ENCODE peak calls at places on chromosomes 1 and 21, in four cellular contexts. K is AG10803, G is astrocyte of the cerebellum, Z is astrocyte of the spinal cord. V is an unnamed sample.

GRCh38 chr1:77375541-77375940 is 93.7 kb downstream of the AK5 start:
- DNase-seq in K (no peak), G (no peak), Z (no peak), V (no peak)

GRCh38 chr1:65066766-65067490 is 81.1 kb upstream of the AK4 start:
- DNase-seq in K (peak; percentile 88), G (no peak), Z (peak; percentile 49), V (peak; percentile 88)

GRCh38 chr21:44866780-44867179 is 6.7 kb downstream of the PTTG1IP start:
- DNase-seq in K (no peak), G (peak; percentile 76), Z (peak; percentile 84), V (peak; percentile 73)

GRCh38 chr1:30877205-30877912 is 31.2 kb downstream of the SDC3 start:
- DNase-seq in K (peak; percentile 93), G (no peak), Z (peak; percentile 64), V (peak; percentile 94)

GRCh38 chr1:36342426-36343185 is 19.2 kb upstream of the EVA1B start:
- DNase-seq in K (peak; percentile 75), G (no peak), Z (peak; percentile 50), V (peak; percentile 79)

GRCh38 chr1:243396876-243397275 is 141.0 kb downstream of the SDCCAG8 start:
- DNase-seq in K (no peak), G (no peak), Z (no peak), V (no peak)

GRCh38 chr1:203028067-203028783 is 1.9 kb downstream of the PPFIA4 start:
- DNase-seq in K (no peak), G (no peak), Z (no peak), V (no peak)

GRCh38 chr1:192516776-192517297 is 58.7 kb upstream of the RGS1 start:
- DNase-seq in K (peak; percentile 36), G (no peak), Z (no peak), V (no peak)

GRCh38 chr1:86325264-86325663 is 70.9 kb downstream of the ODF2L start:
- DNase-seq in K (no peak), G (no peak), Z (no peak), V (no peak)

GRCh38 chr1:6006882-6007281 is 14.7 kb upstream of the NPHP4 start:
- DNase-seq in K (no peak), G (no peak), Z (no peak), V (no peak)

GRCh38 chr1:145701306-145701862 is 5.8 kb downstream of the PDZK1 start:
- DNase-seq in K (peak; percentile 51), G (no peak), Z (peak; percentile 22), V (no peak)

GRCh38 chr1:17581389-17582123 is 42.1 kb downstream of the ARHGEF10L start:
- DNase-seq in K (no peak), G (no peak), Z (no peak), V (no peak)

DNA sequence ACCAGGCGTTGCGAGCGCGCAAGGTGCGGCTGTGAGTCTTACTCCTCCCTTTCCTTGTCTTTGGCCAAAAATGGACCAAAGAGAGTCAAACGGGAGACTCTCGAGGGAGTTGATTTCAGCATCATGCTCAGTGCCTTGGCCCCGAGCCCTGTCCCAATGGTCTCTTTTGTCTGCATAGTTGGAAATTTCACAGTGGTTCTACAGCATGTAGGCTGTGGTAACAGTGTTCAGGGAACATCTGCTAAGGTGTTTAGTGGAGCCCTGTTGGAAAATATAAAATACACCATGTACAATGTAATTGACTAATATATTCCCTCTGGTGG is 2.7 kb downstream of the CACNA1E start:
- DNase-seq in K (no peak), G (no peak), Z (no peak), V (no peak)
- H3K4me3 ChIP-seq in K (no peak overlapping the region), G (no peak overlapping the region), Z (no peak overlapping the region), V (no peak overlapping the region)

DNA sequence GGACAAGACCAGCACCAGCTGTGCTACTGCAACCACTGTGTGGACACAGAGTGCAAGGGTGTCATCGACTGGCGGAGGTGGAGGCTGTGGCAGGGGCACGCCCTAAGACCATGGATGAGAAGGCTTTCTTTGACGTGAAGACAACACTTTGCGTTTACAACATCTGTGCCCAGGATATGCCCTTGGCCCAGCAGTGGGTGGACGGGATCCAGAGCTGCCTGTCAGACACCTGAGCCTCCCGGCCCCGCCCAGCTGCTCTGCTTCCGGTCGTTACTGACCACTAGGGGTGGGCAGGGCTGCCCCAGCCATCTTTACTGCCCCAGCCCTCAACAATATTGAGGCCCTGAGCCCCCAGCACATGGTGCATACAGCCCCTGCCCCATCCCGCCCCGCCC is 21.4 kb upstream of the NPPB start:
- DNase-seq in K (no peak), G (no peak), Z (no peak), V (no peak)
- TF ChIP-seq CTCF in K (no peak), G (no peak), Z (no peak), V (no peak)

GRCh38 chr1:184648160-184648855 is 106.3 kb downstream of the EDEM3 start:
- DNase-seq in K (no peak), G (no peak), Z (no peak), V (no peak)

GRCh38 chr1:184648856-184649201 is 105.8 kb downstream of the EDEM3 start:
- DNase-seq in K (no peak), G (no peak), Z (no peak), V (no peak)

GRCh38 chr1:184647471-184647870 is 107.2 kb downstream of the EDEM3 start:
- DNase-seq in K (no peak), G (no peak), Z (no peak), V (no peak)

GRCh38 chr1:184650177-184650866 is 104.3 kb downstream of the EDEM3 start:
- DNase-seq in K (no peak), G (no peak), Z (no peak), V (no peak)

GRCh38 chr1:184649500-184649899 is 105.2 kb downstream of the EDEM3 start:
- DNase-seq in K (peak; percentile 51), G (no peak), Z (no peak), V (peak; percentile 11)
- H3K4me3 ChIP-seq in K (no peak overlapping the region), G (no peak overlapping the region), Z (no peak overlapping the region), V (no peak overlapping the region)

GRCh38 chr1:214416417-214417212 is 134.8 kb downstream of the PTPN14 start:
- DNase-seq in K (peak; percentile 55), G (no peak), Z (peak; percentile 66), V (peak; percentile 80)
- TF ChIP-seq CTCF in K (no peak), G (no peak), Z (no peak), V (no peak)

DNA sequence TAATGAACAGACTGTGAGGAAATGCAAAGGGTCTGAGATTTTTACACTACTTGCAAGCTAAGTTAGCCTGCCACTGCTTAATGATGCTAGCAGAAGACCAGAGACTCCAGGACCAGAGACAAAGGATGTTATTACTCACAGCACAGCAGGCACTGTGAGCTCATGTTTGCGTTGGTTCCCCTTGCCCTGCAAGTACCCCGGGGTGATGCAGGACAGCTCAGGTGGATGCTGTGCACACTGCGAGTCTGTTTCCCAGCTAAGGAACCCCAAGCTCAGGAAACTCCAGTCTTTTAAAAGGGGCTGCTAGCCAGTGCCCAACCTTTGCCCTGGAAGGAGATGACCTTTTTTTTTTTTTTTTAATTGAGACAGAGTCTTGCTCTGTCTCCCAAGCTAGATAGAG is 1.2 kb downstream of the FHAD1 start:
- DNase-seq in K (no peak), G (no peak), Z (no peak), V (no peak)
- H3K4me3 ChIP-seq in K (no peak overlapping the region), G (no peak overlapping the region), Z (no peak overlapping the region), V (no peak overlapping the region)

GRCh38 chr1:80441664-80442063 is 1359.1 kb upstream of the ADGRL2 start:
- DNase-seq in K (no peak), G (no peak), Z (no peak), V (no peak)
- TF ChIP-seq CTCF in K (no peak), G (no peak), Z (no peak), V (no peak)

V was measured in fibroblast of pulmonary artery.